ENCODE peak calls at places on chromosomes 11 and 22, in five cellular contexts. One of them, this sample, is unnamed.

GRCh38 chr11:86067230-86068137 is 1.4 kb downstream of the PICALM start:
- DNase-seq in activated CD4-positive, alpha-beta T cell treated with anti-CD3 and anti-CD28 coated beads, Interleukin-2, amount 50 U/mL, for 1 hour: no peak
- DNase-seq in AG10803: no peak
- DNase-seq in AG04450: no peak
- DNase-seq in skeletal muscle cell: no peak
- DNase-seq in this sample: no peak

GRCh38 chr22:38107692-38108515 is 2.6 kb downstream of the BAIAP2L2 start:
- DNase-seq in activated CD4-positive, alpha-beta T cell treated with anti-CD3 and anti-CD28 coated beads, Interleukin-2, amount 50 U/mL, for 1 hour: no peak
- DNase-seq in AG10803: peak
- DNase-seq in AG04450: no peak
- DNase-seq in skeletal muscle cell: no peak
- DNase-seq in this sample: no peak

GRCh38 chr11:122671270-122671906 is 15.9 kb downstream of the UBASH3B start:
- DNase-seq in activated CD4-positive, alpha-beta T cell treated with anti-CD3 and anti-CD28 coated beads, Interleukin-2, amount 50 U/mL, for 1 hour: no peak
- DNase-seq in AG10803: peak
- DNase-seq in AG04450: peak
- DNase-seq in skeletal muscle cell: no peak
- DNase-seq in this sample: no peak

GRCh38 chr22:25448435-25449051 is 115.9 kb upstream of the GRK3 start:
- DNase-seq in activated CD4-positive, alpha-beta T cell treated with anti-CD3 and anti-CD28 coated beads, Interleukin-2, amount 50 U/mL, for 1 hour: no peak
- DNase-seq in AG10803: peak
- DNase-seq in AG04450: no peak
- DNase-seq in skeletal muscle cell: no peak
- DNase-seq in this sample: no peak

GRCh38 chr11:72257551-72257950 is 13.6 kb upstream of the PHOX2A start:
- DNase-seq in activated CD4-positive, alpha-beta T cell treated with anti-CD3 and anti-CD28 coated beads, Interleukin-2, amount 50 U/mL, for 1 hour: no peak
- DNase-seq in AG10803: peak
- DNase-seq in AG04450: no peak
- DNase-seq in skeletal muscle cell: no peak
- DNase-seq in this sample: no peak

GRCh38 chr11:45560153-45560934 is 105.1 kb downstream of the CHST1 start:
- DNase-seq in activated CD4-positive, alpha-beta T cell treated with anti-CD3 and anti-CD28 coated beads, Interleukin-2, amount 50 U/mL, for 1 hour: no peak
- DNase-seq in AG10803: no peak
- DNase-seq in AG04450: no peak
- DNase-seq in skeletal muscle cell: no peak
- DNase-seq in this sample: no peak

GRCh38 chr22:21766933-21767462 is 31.4 kb upstream of the YPEL1 start:
- DNase-seq in activated CD4-positive, alpha-beta T cell treated with anti-CD3 and anti-CD28 coated beads, Interleukin-2, amount 50 U/mL, for 1 hour: peak
- DNase-seq in AG10803: no peak
- DNase-seq in AG04450: no peak
- DNase-seq in skeletal muscle cell: no peak
- DNase-seq in this sample: no peak

GRCh38 chr22:20465759-20466077 is 28.1 kb upstream of the SCARF2 start:
- DNase-seq in activated CD4-positive, alpha-beta T cell treated with anti-CD3 and anti-CD28 coated beads, Interleukin-2, amount 50 U/mL, for 1 hour: no peak
- DNase-seq in AG10803: no peak
- DNase-seq in AG04450: no peak
- DNase-seq in skeletal muscle cell: no peak
- DNase-seq in this sample: no peak

GRCh38 chr11:129785383-129786111 is 30.1 kb upstream of the TMEM45B start:
- DNase-seq in activated CD4-positive, alpha-beta T cell treated with anti-CD3 and anti-CD28 coated beads, Interleukin-2, amount 50 U/mL, for 1 hour: no peak
- DNase-seq in AG10803: no peak
- DNase-seq in AG04450: no peak
- DNase-seq in skeletal muscle cell: no peak
- DNase-seq in this sample: no peak

GRCh38 chr11:108210441-108210840 is 12.0 kb downstream of the NPAT start:
- DNase-seq in activated CD4-positive, alpha-beta T cell treated with anti-CD3 and anti-CD28 coated beads, Interleukin-2, amount 50 U/mL, for 1 hour: no peak
- DNase-seq in AG10803: no peak
- DNase-seq in AG04450: no peak
- DNase-seq in skeletal muscle cell: no peak
- DNase-seq in this sample: no peak